ENCODE peak calls at places on chromosomes 13 and 19, in ten cellular contexts. X is T follicular helper cell; M is stimulated activated CD4-positive, alpha-beta T cell treated with anti-CD3 and anti-CD28 coated beads, TNF-alpha, amount 100 ng/mL, for 48 hours; L is NCI-H1105; N is osteocyte; Y is activated CD4-positive, CD25-positive, alpha-beta regulatory T cell; E is suprapubic skin; T is psoas muscle; V is adrenal gland; D is dorsolateral prefrontal cortex. W is an unnamed sample.

GRCh38 chr13:30998548-30999140 is 66.2 kb downstream of the TEX26 start:
- DNase-seq in X (no peak), M (no peak), L (peak), N (peak), Y (no peak), E (no peak), T (no peak), V (peak), D (peak), W (no peak)

GRCh38 chr19:623974-624373 is 9.4 kb downstream of the POLRMT start:
- DNase-seq in X (no peak), M (no peak), L (no peak), N (peak), Y (no peak), E (no peak), T (no peak), V (no peak), D (no peak), W (no peak)

GRCh38 chr13:103952183-103952582 is 886.0 kb upstream of the SLC10A2 start:
- DNase-seq in X (no peak), M (no peak), L (no peak), N (no peak), Y (no peak), E (no peak), T (no peak), V (no peak), D (no peak), W (no peak)

GRCh38 chr19:9958451-9958850 is 22.1 kb upstream of the OLFM2 start:
- DNase-seq in X (no peak), M (no peak), L (no peak), N (no peak), Y (no peak), E (no peak), T (no peak), V (no peak), D (no peak), W (no peak)

GRCh38 chr19:35404879-35405622 is 34.2 kb downstream of the GPR42 start:
- DNase-seq in X (no peak), M (peak), L (no peak), N (no peak), Y (no peak), E (no peak), T (peak), V (peak), D (no peak), W (peak)

GRCh38 chr13:79522583-79522982 is 41.6 kb downstream of the NDFIP2 start:
- DNase-seq in X (no peak), M (no peak), L (no peak), N (no peak), Y (no peak), E (no peak), T (no peak), V (no peak), D (no peak), W (no peak)

GRCh38 chr19:44925114-44925891 is 10.9 kb downstream of the APOC1 start:
- DNase-seq in X (no peak), M (no peak), L (no peak), N (no peak), Y (no peak), E (peak), T (peak), V (peak), D (peak), W (no peak)

GRCh38 chr13:42354246-42355117 is 82.5 kb downstream of the AKAP11 start:
- DNase-seq in X (peak), M (peak), L (no peak), N (no peak), Y (no peak), E (no peak), T (no peak), V (no peak), D (no peak), W (no peak)

GRCh38 chr19:53004242-53004641 is 9.5 kb upstream of the ERVV-1 start:
- DNase-seq in X (no peak), M (no peak), L (no peak), N (no peak), Y (no peak), E (no peak), T (no peak), V (no peak), D (no peak), W (no peak)

GRCh38 chr19:1725100-1726064 is 27.9 kb upstream of the ONECUT3 start:
- DNase-seq in X (no peak), M (peak), L (peak), N (peak), Y (no peak), E (no peak), T (no peak), V (peak), D (peak), W (no peak)

W was measured in trophoblast cell.